ENCODE peak calls at places on chromosome 9, in eight cellular contexts. V is activated T-cell treated with anti-CD3 and anti-CD28 coated beads, Interleukin-2, amount 50 U/mL, for 4 hours; O is stimulated activated naive CD8-positive, alpha-beta T cell treated with anti-CD3 and anti-CD28 coated beads, Interleukin-15, Interleukin-2, amounts not matched to agents 100 U/mL and 50 U/mL, for 24 hours; N is HepG2; P is effector memory CD8-positive, alpha-beta T cell; B is A549; L is PC-3; S is left cardiac atrium. D is an unnamed sample.

GRCh38 chr9:113221800-113222481 is 597 bp downstream of the SLC31A1 start:
- ATAC-seq in V (no peak), O (no peak), N (peak), P (no peak), B (peak), L (peak), S (peak), D (no peak)

GRCh38 chr9:97651646-97652045 is 18.0 kb downstream of the NCBP1 start:
- ATAC-seq in V (no peak), O (no peak), N (no peak), P (no peak), B (no peak), L (no peak), S (peak), D (no peak)

GRCh38 chr9:127877566-127877998 is at the start of gene AK1:
- ATAC-seq in V (no peak), O (no peak), N (peak), P (no peak), B (peak), L (peak), S (peak), D (no peak)

GRCh38 chr9:133098104-133098754 is 22.8 kb downstream of the RALGDS start:
- ATAC-seq in V (no peak), O (no peak), N (no peak), P (no peak), B (no peak), L (no peak), S (no peak), D (no peak)

GRCh38 chr9:115442054-115442453 is 324.1 kb upstream of the TNC start:
- ATAC-seq in V (no peak), O (no peak), N (no peak), P (no peak), B (no peak), L (no peak), S (peak), D (no peak)

GRCh38 chr9:104177003-104177611 is 83.0 kb downstream of the SMC2 start:
- ATAC-seq in V (no peak), O (no peak), N (peak), P (no peak), B (peak), L (peak), S (no peak), D (no peak)

GRCh38 chr9:109793921-109794320 is 13.9 kb downstream of the PALM2AKAP2 start:
- ATAC-seq in V (no peak), O (no peak), N (no peak), P (no peak), B (no peak), L (no peak), S (no peak), D (no peak)

GRCh38 chr9:134851015-134851414 is 29.6 kb upstream of the FCN2 start:
- ATAC-seq in V (no peak), O (no peak), N (no peak), P (no peak), B (no peak), L (no peak), S (no peak), D (no peak)

GRCh38 chr9:17810728-17811634 is 232.1 kb downstream of the SH3GL2 start:
- ATAC-seq in V (no peak), O (no peak), N (peak), P (no peak), B (peak), L (peak), S (peak), D (no peak)

GRCh38 chr9:75139201-75139600 is 50.9 kb downstream of the OSTF1 start:
- ATAC-seq in V (no peak), O (no peak), N (no peak), P (peak), B (no peak), L (no peak), S (no peak), D (no peak)

GRCh38 chr9:76817489-76817888 is 53.3 kb downstream of the PCA3 start:
- ATAC-seq in V (no peak), O (no peak), N (no peak), P (no peak), B (peak), L (peak), S (peak), D (no peak)

GRCh38 chr9:72476100-72476499 is 45.3 kb upstream of the TMC1 start:
- ATAC-seq in V (no peak), O (no peak), N (no peak), P (no peak), B (no peak), L (no peak), S (no peak), D (no peak)

GRCh38 chr9:94082553-94082952 is 1.7 kb upstream of the PTPDC1 start:
- ATAC-seq in V (no peak), O (no peak), N (no peak), P (no peak), B (no peak), L (no peak), S (no peak), D (no peak)

GRCh38 chr9:86341007-86341491 is 13.2 kb downstream of the TUT7 start:
- ATAC-seq in V (no peak), O (no peak), N (no peak), P (no peak), B (peak), L (peak), S (no peak), D (no peak)

GRCh38 chr9:5554254-5554653 is 43.9 kb downstream of the PDCD1LG2 start:
- ATAC-seq in V (no peak), O (no peak), N (no peak), P (no peak), B (no peak), L (no peak), S (no peak), D (peak)

GRCh38 chr9:32426278-32426939 is 42.0 kb downstream of the ACO1 start:
- ATAC-seq in V (no peak), O (no peak), N (peak), P (no peak), B (peak), L (peak), S (peak), D (no peak)

GRCh38 chr9:138065287-138065686 is 187.7 kb downstream of the CACNA1B start:
- ATAC-seq in V (no peak), O (no peak), N (no peak), P (no peak), B (no peak), L (no peak), S (no peak), D (no peak)

GRCh38 chr9:114774504-114774903 is 31.3 kb downstream of the TNFSF15 start:
- ATAC-seq in V (no peak), O (no peak), N (no peak), P (no peak), B (no peak), L (no peak), S (no peak), D (peak)

GRCh38 chr9:24614070-24614469 is 68.4 kb upstream of the IZUMO3 start:
- ATAC-seq in V (no peak), O (no peak), N (no peak), P (no peak), B (no peak), L (peak), S (no peak), D (no peak)

GRCh38 chr9:136058152-136058483 is 37.0 kb downstream of the NACC2 start:
- ATAC-seq in V (no peak), O (no peak), N (no peak), P (no peak), B (no peak), L (no peak), S (no peak), D (no peak)

GRCh38 chr9:110714314-110714713 is 45.7 kb downstream of the MUSK start:
- ATAC-seq in V (no peak), O (no peak), N (no peak), P (no peak), B (no peak), L (peak), S (no peak), D (no peak)

GRCh38 chr9:19119241-19119640 is 8.1 kb downstream of the PLIN2 start:
- ATAC-seq in V (no peak), O (no peak), N (no peak), P (no peak), B (no peak), L (peak), S (no peak), D (no peak)

GRCh38 chr9:4058931-4059330 is 240.9 kb downstream of the GLIS3 start:
- ATAC-seq in V (no peak), O (no peak), N (no peak), P (no peak), B (no peak), L (no peak), S (no peak), D (no peak)

GRCh38 chr9:95070549-95071021 is 246.9 kb downstream of the FANCC start:
- ATAC-seq in V (no peak), O (no peak), N (peak), P (no peak), B (peak), L (no peak), S (peak), D (no peak)

GRCh38 chr9:121354141-121354540 is 15.9 kb downstream of the STOM start:
- ATAC-seq in V (no peak), O (peak), N (no peak), P (peak), B (no peak), L (no peak), S (peak), D (no peak)

GRCh38 chr9:108783318-108784127 is 72.3 kb downstream of the ACTL7B start:
- ATAC-seq in V (no peak), O (no peak), N (peak), P (no peak), B (no peak), L (no peak), S (peak), D (no peak)

GRCh38 chr9:4674783-4675182 is 4.6 kb upstream of the CDC37L1 start:
- ATAC-seq in V (no peak), O (no peak), N (no peak), P (no peak), B (no peak), L (peak), S (no peak), D (no peak)

GRCh38 chr9:126528111-126528510 is 85.6 kb upstream of the LMX1B start:
- ATAC-seq in V (no peak), O (no peak), N (peak), P (no peak), B (no peak), L (no peak), S (no peak), D (no peak)

GRCh38 chr9:87160148-87161107 is 213.1 kb upstream of the GAS1 start:
- ATAC-seq in V (no peak), O (no peak), N (no peak), P (no peak), B (no peak), L (no peak), S (peak), D (peak)

GRCh38 chr9:4661165-4662095 is 664 bp upstream of the PLPP6 start:
- ATAC-seq in V (no peak), O (no peak), N (no peak), P (peak), B (no peak), L (no peak), S (peak), D (no peak)

GRCh38 chr9:107615325-107615724 is 125.8 kb upstream of the KLF4 start:
- ATAC-seq in V (no peak), O (no peak), N (no peak), P (no peak), B (no peak), L (no peak), S (peak), D (no peak)

GRCh38 chr9:36029765-36030528 is 6.8 kb upstream of the RECK start:
- ATAC-seq in V (no peak), O (no peak), N (no peak), P (no peak), B (peak), L (peak), S (peak), D (no peak)